ENCODE peak calls at places on chromosomes 6 and 20, in nine cellular contexts. One of them, this sample, is unnamed.

GRCh38 chr20:50788045-50788867 is 6.6 kb upstream of the BCAS4 start:
- DNase-seq in M059J: peak; percentile 88
- DNase-seq in NCI-H1105: no peak
- DNase-seq in HS-5: peak; percentile 75
- DNase-seq in foreskin fibroblast: peak; percentile 90
- DNase-seq in central memory CD4-positive, alpha-beta T cell: no peak
- DNase-seq in GM23248: peak; percentile 85
- DNase-seq in NT2/D1: no peak
- DNase-seq in HFFc6: peak; percentile 77
- DNase-seq in this sample: no peak

GRCh38 chr6:169838291-169839028 is 87.0 kb downstream of the ERMARD start:
- DNase-seq in M059J: no peak
- DNase-seq in NCI-H1105: no peak
- DNase-seq in HS-5: no peak
- DNase-seq in foreskin fibroblast: no peak
- DNase-seq in central memory CD4-positive, alpha-beta T cell: no peak
- DNase-seq in GM23248: no peak
- DNase-seq in NT2/D1: no peak
- DNase-seq in HFFc6: no peak
- DNase-seq in this sample: no peak

GRCh38 chr6:31877651-31878161 is 1.1 kb downstream of the SLC44A4 start:
- DNase-seq in M059J: no peak
- DNase-seq in NCI-H1105: no peak
- DNase-seq in HS-5: no peak
- DNase-seq in foreskin fibroblast: no peak
- DNase-seq in central memory CD4-positive, alpha-beta T cell: no peak
- DNase-seq in GM23248: no peak
- DNase-seq in NT2/D1: no peak
- DNase-seq in HFFc6: no peak
- DNase-seq in this sample: no peak

GRCh38 chr6:54134934-54135333 is 23.7 kb downstream of the MLIP start:
- DNase-seq in M059J: no peak
- DNase-seq in NCI-H1105: no peak
- DNase-seq in HS-5: no peak
- DNase-seq in foreskin fibroblast: no peak
- DNase-seq in central memory CD4-positive, alpha-beta T cell: no peak
- DNase-seq in GM23248: no peak
- DNase-seq in NT2/D1: no peak
- DNase-seq in HFFc6: no peak
- DNase-seq in this sample: no peak

GRCh38 chr6:41636803-41637178 is 1.5 kb upstream of the MDFI start:
- DNase-seq in M059J: peak; percentile 24
- DNase-seq in NCI-H1105: no peak
- DNase-seq in HS-5: no peak
- DNase-seq in foreskin fibroblast: no peak
- DNase-seq in central memory CD4-positive, alpha-beta T cell: no peak
- DNase-seq in GM23248: no peak
- DNase-seq in NT2/D1: no peak
- DNase-seq in HFFc6: no peak
- DNase-seq in this sample: no peak

GRCh38 chr6:14072084-14072483 is 45.5 kb upstream of the CD83 start:
- DNase-seq in M059J: peak; percentile 72
- DNase-seq in NCI-H1105: no peak
- DNase-seq in HS-5: no peak
- DNase-seq in foreskin fibroblast: no peak
- DNase-seq in central memory CD4-positive, alpha-beta T cell: no peak
- DNase-seq in GM23248: peak; percentile 68
- DNase-seq in NT2/D1: no peak
- DNase-seq in HFFc6: no peak
- DNase-seq in this sample: no peak

GRCh38 chr6:128882991-128883571 is at the start of gene LAMA2:
- DNase-seq in M059J: peak; percentile 68
- DNase-seq in NCI-H1105: peak; percentile 13
- DNase-seq in HS-5: no peak
- DNase-seq in foreskin fibroblast: peak; percentile 84
- DNase-seq in central memory CD4-positive, alpha-beta T cell: no peak
- DNase-seq in GM23248: peak; percentile 85
- DNase-seq in NT2/D1: no peak
- DNase-seq in HFFc6: peak; percentile 64
- DNase-seq in this sample: peak; percentile 47

GRCh38 chr6:20686142-20686541 is 151.9 kb downstream of the CDKAL1 start:
- DNase-seq in M059J: no peak
- DNase-seq in NCI-H1105: peak; percentile 90
- DNase-seq in HS-5: no peak
- DNase-seq in foreskin fibroblast: no peak
- DNase-seq in central memory CD4-positive, alpha-beta T cell: no peak
- DNase-seq in GM23248: no peak
- DNase-seq in NT2/D1: no peak
- DNase-seq in HFFc6: no peak
- DNase-seq in this sample: no peak

GRCh38 chr20:45415822-45416637 is at the start of gene PIGT:
- DNase-seq in M059J: peak; percentile 93
- DNase-seq in NCI-H1105: peak; percentile 84
- DNase-seq in HS-5: peak; percentile 67
- DNase-seq in foreskin fibroblast: peak; percentile 91
- DNase-seq in central memory CD4-positive, alpha-beta T cell: peak; percentile 95
- DNase-seq in GM23248: peak; percentile 93
- DNase-seq in NT2/D1: peak; percentile 77
- DNase-seq in HFFc6: peak; percentile 79
- DNase-seq in this sample: no peak

GRCh38 chr20:19777311-19777710 is 19.3 kb downstream of the RIN2 start:
- DNase-seq in M059J: peak; percentile 50
- DNase-seq in NCI-H1105: no peak
- DNase-seq in HS-5: no peak
- DNase-seq in foreskin fibroblast: no peak
- DNase-seq in central memory CD4-positive, alpha-beta T cell: no peak
- DNase-seq in GM23248: no peak
- DNase-seq in NT2/D1: no peak
- DNase-seq in HFFc6: no peak
- DNase-seq in this sample: no peak

GRCh38 chr6:47780510-47781356 is 1.1 kb upstream of the OPN5 start:
- DNase-seq in M059J: peak; percentile 76
- DNase-seq in NCI-H1105: peak; percentile 58
- DNase-seq in HS-5: peak; percentile 74
- DNase-seq in foreskin fibroblast: peak; percentile 84
- DNase-seq in central memory CD4-positive, alpha-beta T cell: peak; percentile 27
- DNase-seq in GM23248: peak; percentile 75
- DNase-seq in NT2/D1: peak; percentile 32
- DNase-seq in HFFc6: peak; percentile 68
- DNase-seq in this sample: no peak

GRCh38 chr6:38151580-38152500 is 332.3 kb downstream of the ZFAND3 start:
- DNase-seq in M059J: no peak
- DNase-seq in NCI-H1105: no peak
- DNase-seq in HS-5: no peak
- DNase-seq in foreskin fibroblast: no peak
- DNase-seq in central memory CD4-positive, alpha-beta T cell: no peak
- DNase-seq in GM23248: no peak
- DNase-seq in NT2/D1: no peak
- DNase-seq in HFFc6: no peak
- DNase-seq in this sample: no peak

GRCh38 chr6:169234634-169235033 is 19.0 kb downstream of the THBS2 start:
- DNase-seq in M059J: no peak
- DNase-seq in NCI-H1105: no peak
- DNase-seq in HS-5: no peak
- DNase-seq in foreskin fibroblast: no peak
- DNase-seq in central memory CD4-positive, alpha-beta T cell: no peak
- DNase-seq in GM23248: no peak
- DNase-seq in NT2/D1: no peak
- DNase-seq in HFFc6: no peak
- DNase-seq in this sample: no peak

GRCh38 chr20:54173653-54174451 is at the start of gene CYP24A1:
- DNase-seq in M059J: peak; percentile 82
- DNase-seq in NCI-H1105: no peak
- DNase-seq in HS-5: no peak
- DNase-seq in foreskin fibroblast: peak; percentile 30
- DNase-seq in central memory CD4-positive, alpha-beta T cell: no peak
- DNase-seq in GM23248: peak; percentile 64
- DNase-seq in NT2/D1: peak; percentile 13
- DNase-seq in HFFc6: no peak
- DNase-seq in this sample: no peak

GRCh38 chr20:38550274-38550673 is 30.7 kb upstream of the ADIG start:
- DNase-seq in M059J: peak; percentile 20
- DNase-seq in NCI-H1105: no peak
- DNase-seq in HS-5: no peak
- DNase-seq in foreskin fibroblast: no peak
- DNase-seq in central memory CD4-positive, alpha-beta T cell: no peak
- DNase-seq in GM23248: no peak
- DNase-seq in NT2/D1: no peak
- DNase-seq in HFFc6: no peak
- DNase-seq in this sample: no peak

GRCh38 chr6:2141644-2142290 is 103.6 kb downstream of the GMDS start:
- DNase-seq in M059J: no peak
- DNase-seq in NCI-H1105: no peak
- DNase-seq in HS-5: no peak
- DNase-seq in foreskin fibroblast: no peak
- DNase-seq in central memory CD4-positive, alpha-beta T cell: no peak
- DNase-seq in GM23248: no peak
- DNase-seq in NT2/D1: no peak
- DNase-seq in HFFc6: no peak
- DNase-seq in this sample: no peak

GRCh38 chr6:97656706-97657350 is 373.8 kb upstream of the MMS22L start:
- DNase-seq in M059J: no peak
- DNase-seq in NCI-H1105: no peak
- DNase-seq in HS-5: no peak
- DNase-seq in foreskin fibroblast: no peak
- DNase-seq in central memory CD4-positive, alpha-beta T cell: no peak
- DNase-seq in GM23248: no peak
- DNase-seq in NT2/D1: no peak
- DNase-seq in HFFc6: no peak
- DNase-seq in this sample: no peak

GRCh38 chr6:73076211-73076610 is 149.1 kb downstream of the KHDC1L start:
- DNase-seq in M059J: peak; percentile 31
- DNase-seq in NCI-H1105: no peak
- DNase-seq in HS-5: no peak
- DNase-seq in foreskin fibroblast: no peak
- DNase-seq in central memory CD4-positive, alpha-beta T cell: no peak
- DNase-seq in GM23248: no peak
- DNase-seq in NT2/D1: no peak
- DNase-seq in HFFc6: no peak
- DNase-seq in this sample: no peak

GRCh38 chr6:132316970-132317369 is 84.3 kb downstream of the MOXD1 start:
- DNase-seq in M059J: peak; percentile 4
- DNase-seq in NCI-H1105: no peak
- DNase-seq in HS-5: no peak
- DNase-seq in foreskin fibroblast: no peak
- DNase-seq in central memory CD4-positive, alpha-beta T cell: no peak
- DNase-seq in GM23248: no peak
- DNase-seq in NT2/D1: no peak
- DNase-seq in HFFc6: no peak
- DNase-seq in this sample: no peak

GRCh38 chr20:36808317-36809257 is 35.0 kb upstream of the DSN1 start:
- DNase-seq in M059J: peak; percentile 86
- DNase-seq in NCI-H1105: no peak
- DNase-seq in HS-5: peak; percentile 94
- DNase-seq in foreskin fibroblast: peak; percentile 96
- DNase-seq in central memory CD4-positive, alpha-beta T cell: peak; percentile 52
- DNase-seq in GM23248: peak; percentile 97
- DNase-seq in NT2/D1: peak; percentile 56
- DNase-seq in HFFc6: peak; percentile 85
- DNase-seq in this sample: peak; percentile 80

GRCh38 chr20:62241501-62241900 is 3.2 kb downstream of the OSBPL2 start:
- DNase-seq in M059J: no peak
- DNase-seq in NCI-H1105: no peak
- DNase-seq in HS-5: no peak
- DNase-seq in foreskin fibroblast: no peak
- DNase-seq in central memory CD4-positive, alpha-beta T cell: no peak
- DNase-seq in GM23248: no peak
- DNase-seq in NT2/D1: no peak
- DNase-seq in HFFc6: no peak
- DNase-seq in this sample: no peak

GRCh38 chr6:15872252-15873103 is 209.7 kb upstream of the DTNBP1 start:
- DNase-seq in M059J: peak; percentile 10
- DNase-seq in NCI-H1105: no peak
- DNase-seq in HS-5: no peak
- DNase-seq in foreskin fibroblast: peak; percentile 82
- DNase-seq in central memory CD4-positive, alpha-beta T cell: no peak
- DNase-seq in GM23248: peak; percentile 82
- DNase-seq in NT2/D1: no peak
- DNase-seq in HFFc6: no peak
- DNase-seq in this sample: no peak

GRCh38 chr20:4813076-4813838 is 91.5 kb downstream of the PRND start:
- DNase-seq in M059J: no peak
- DNase-seq in NCI-H1105: no peak
- DNase-seq in HS-5: no peak
- DNase-seq in foreskin fibroblast: no peak
- DNase-seq in central memory CD4-positive, alpha-beta T cell: peak; percentile 16
- DNase-seq in GM23248: no peak
- DNase-seq in NT2/D1: no peak
- DNase-seq in HFFc6: no peak
- DNase-seq in this sample: no peak

GRCh38 chr6:44730771-44731391 is 343.4 kb downstream of the CDC5L start:
- DNase-seq in M059J: peak; percentile 97
- DNase-seq in NCI-H1105: no peak
- DNase-seq in HS-5: no peak
- DNase-seq in foreskin fibroblast: peak; percentile 63
- DNase-seq in central memory CD4-positive, alpha-beta T cell: no peak
- DNase-seq in GM23248: no peak
- DNase-seq in NT2/D1: no peak
- DNase-seq in HFFc6: peak; percentile 76
- DNase-seq in this sample: no peak

GRCh38 chr20:52971498-52972189 is 514 bp upstream of the TSHZ2 start:
- DNase-seq in M059J: no peak
- DNase-seq in NCI-H1105: no peak
- DNase-seq in HS-5: no peak
- DNase-seq in foreskin fibroblast: no peak
- DNase-seq in central memory CD4-positive, alpha-beta T cell: no peak
- DNase-seq in GM23248: no peak
- DNase-seq in NT2/D1: no peak
- DNase-seq in HFFc6: no peak
- DNase-seq in this sample: no peak

GRCh38 chr20:26214991-26215390 is 518.3 kb upstream of the ZNF337 start:
- DNase-seq in M059J: peak; percentile 12
- DNase-seq in NCI-H1105: no peak
- DNase-seq in HS-5: no peak
- DNase-seq in foreskin fibroblast: no peak
- DNase-seq in central memory CD4-positive, alpha-beta T cell: no peak
- DNase-seq in GM23248: peak; percentile 30
- DNase-seq in NT2/D1: no peak
- DNase-seq in HFFc6: peak; percentile 25
- DNase-seq in this sample: no peak

GRCh38 chr6:47680056-47680455 is 18.3 kb upstream of the ADGRF4 start:
- DNase-seq in M059J: no peak
- DNase-seq in NCI-H1105: no peak
- DNase-seq in HS-5: no peak
- DNase-seq in foreskin fibroblast: no peak
- DNase-seq in central memory CD4-positive, alpha-beta T cell: no peak
- DNase-seq in GM23248: no peak
- DNase-seq in NT2/D1: no peak
- DNase-seq in HFFc6: no peak
- DNase-seq in this sample: no peak

GRCh38 chr6:167750956-167751358 is 75.8 kb upstream of the AFDN start:
- DNase-seq in M059J: no peak
- DNase-seq in NCI-H1105: no peak
- DNase-seq in HS-5: no peak
- DNase-seq in foreskin fibroblast: no peak
- DNase-seq in central memory CD4-positive, alpha-beta T cell: no peak
- DNase-seq in GM23248: no peak
- DNase-seq in NT2/D1: no peak
- DNase-seq in HFFc6: no peak
- DNase-seq in this sample: no peak

GRCh38 chr6:159252955-159253508 is 83.8 kb downstream of the FNDC1 start:
- DNase-seq in M059J: peak; percentile 63
- DNase-seq in NCI-H1105: peak; percentile 98
- DNase-seq in HS-5: no peak
- DNase-seq in foreskin fibroblast: peak; percentile 70
- DNase-seq in central memory CD4-positive, alpha-beta T cell: no peak
- DNase-seq in GM23248: peak; percentile 58
- DNase-seq in NT2/D1: peak; percentile 32
- DNase-seq in HFFc6: peak; percentile 52
- DNase-seq in this sample: no peak

GRCh38 chr20:25022680-25023079 is 30.1 kb upstream of the APMAP start:
- DNase-seq in M059J: no peak
- DNase-seq in NCI-H1105: no peak
- DNase-seq in HS-5: no peak
- DNase-seq in foreskin fibroblast: no peak
- DNase-seq in central memory CD4-positive, alpha-beta T cell: no peak
- DNase-seq in GM23248: no peak
- DNase-seq in NT2/D1: no peak
- DNase-seq in HFFc6: no peak
- DNase-seq in this sample: no peak

GRCh38 chr6:140541288-140541687 is 1166.8 kb upstream of the CITED2 start:
- DNase-seq in M059J: peak; percentile 89
- DNase-seq in NCI-H1105: no peak
- DNase-seq in HS-5: peak; percentile 2
- DNase-seq in foreskin fibroblast: peak; percentile 64
- DNase-seq in central memory CD4-positive, alpha-beta T cell: no peak
- DNase-seq in GM23248: no peak
- DNase-seq in NT2/D1: no peak
- DNase-seq in HFFc6: peak; percentile 36
- DNase-seq in this sample: no peak